ENCODE peak calls at places on chromosomes 3 and 15, in nine cellular contexts. C, S, G, I, M, E, D, Q and J are unnamed samples.

GRCh38 chr15:90481023-90481422 is 48.7 kb upstream of the CRTC3 start:
- DNase-seq in C (no peak), S (no peak), G (no peak), I (no peak), M (no peak), E (no peak), D (no peak), Q (no peak), J (no peak)

GRCh38 chr15:47477253-47477652 is 240.1 kb upstream of the SEMA6D start:
- DNase-seq in C (no peak), S (no peak), G (no peak), I (no peak), M (no peak), E (no peak), D (no peak), Q (no peak), J (no peak)

GRCh38 chr3:45309876-45310275 is 78.5 kb upstream of the LARS2 start:
- DNase-seq in C (no peak), S (no peak), G (peak), I (peak), M (no peak), E (no peak), D (no peak), Q (no peak), J (no peak)

GRCh38 chr3:49295489-49296058 is 18.5 kb upstream of the C3orf62 start:
- DNase-seq in C (peak), S (peak), G (peak), I (no peak), M (no peak), E (no peak), D (peak), Q (peak), J (no peak)

GRCh38 chr15:51647128-51647562 is 24.6 kb upstream of the DMXL2 start:
- DNase-seq in C (no peak), S (no peak), G (no peak), I (no peak), M (peak), E (no peak), D (peak), Q (peak), J (no peak)

GRCh38 chr3:36446230-36446629 is 65.9 kb downstream of the STAC start:
- DNase-seq in C (no peak), S (no peak), G (no peak), I (no peak), M (no peak), E (no peak), D (no peak), Q (no peak), J (no peak)

GRCh38 chr3:45350643-45351042 is 37.7 kb upstream of the LARS2 start:
- DNase-seq in C (no peak), S (no peak), G (no peak), I (no peak), M (no peak), E (no peak), D (no peak), Q (no peak), J (no peak)

GRCh38 chr3:143122089-143122430 is 2.5 kb downstream of the CHST2 start:
- DNase-seq in C (no peak), S (no peak), G (no peak), I (no peak), M (no peak), E (no peak), D (no peak), Q (no peak), J (no peak)

GRCh38 chr3:78414261-78414660 is 1353.5 kb downstream of the ROBO1 start:
- DNase-seq in C (no peak), S (no peak), G (no peak), I (no peak), M (no peak), E (no peak), D (no peak), Q (no peak), J (no peak)

GRCh38 chr3:11370961-11371360 is 98.8 kb downstream of the ATG7 start:
- DNase-seq in C (no peak), S (no peak), G (no peak), I (no peak), M (no peak), E (no peak), D (no peak), Q (no peak), J (no peak)

GRCh38 chr3:53534216-53534615 is 39.8 kb downstream of the CACNA1D start:
- DNase-seq in C (no peak), S (no peak), G (no peak), I (no peak), M (no peak), E (no peak), D (no peak), Q (no peak), J (no peak)

GRCh38 chr3:153734777-153735551 is 386.2 kb upstream of the ARHGEF26 start:
- DNase-seq in C (no peak), S (no peak), G (no peak), I (no peak), M (no peak), E (no peak), D (no peak), Q (no peak), J (no peak)

DNA sequence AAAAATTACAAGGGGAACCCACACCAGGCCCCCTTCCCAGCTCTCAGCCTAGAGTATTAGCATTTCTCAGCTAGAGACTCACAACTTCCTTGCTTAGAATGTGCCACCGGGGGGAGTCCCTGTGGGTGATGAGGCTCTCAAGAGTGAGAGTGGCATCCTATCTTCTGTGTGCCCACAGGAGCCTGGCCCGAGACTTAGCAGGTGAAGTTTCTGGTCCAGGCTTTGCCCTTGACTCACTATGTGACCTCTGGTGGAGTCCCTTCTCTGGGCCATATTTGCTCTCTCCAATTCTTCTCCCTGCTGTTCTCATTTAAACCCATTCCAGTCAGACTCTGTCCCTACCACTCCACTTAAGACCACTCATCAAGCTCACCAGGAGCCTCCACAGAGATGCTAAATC is 18.1 kb downstream of the CLK3 start:
- DNase-seq in C (no peak), S (no peak), G (no peak), I (no peak), M (no peak), E (no peak), D (no peak), Q (no peak), J (no peak)
- TF ChIP-seq CTCF in C (no peak), S (no peak), G (no peak), I (no peak), M (no peak), E (no peak), D (peak), Q (no peak), J (no peak)

GRCh38 chr15:75594276-75594675 is 15.2 kb upstream of the PTPN9 start:
- DNase-seq in C (no peak), S (no peak), G (peak), I (no peak), M (no peak), E (no peak), D (no peak), Q (no peak), J (no peak)

GRCh38 chr15:75598361-75598760 is 19.2 kb upstream of the PTPN9 start:
- DNase-seq in C (no peak), S (no peak), G (no peak), I (no peak), M (no peak), E (no peak), D (no peak), Q (no peak), J (no peak)

GRCh38 chr15:75599396-75599795 is 20.3 kb upstream of the PTPN9 start:
- DNase-seq in C (no peak), S (no peak), G (no peak), I (no peak), M (no peak), E (no peak), D (no peak), Q (no peak), J (no peak)

GRCh38 chr15:75596703-75597345 is 17.7 kb upstream of the PTPN9 start:
- DNase-seq in C (no peak), S (no peak), G (no peak), I (no peak), M (no peak), E (no peak), D (no peak), Q (no peak), J (no peak)

DNA sequence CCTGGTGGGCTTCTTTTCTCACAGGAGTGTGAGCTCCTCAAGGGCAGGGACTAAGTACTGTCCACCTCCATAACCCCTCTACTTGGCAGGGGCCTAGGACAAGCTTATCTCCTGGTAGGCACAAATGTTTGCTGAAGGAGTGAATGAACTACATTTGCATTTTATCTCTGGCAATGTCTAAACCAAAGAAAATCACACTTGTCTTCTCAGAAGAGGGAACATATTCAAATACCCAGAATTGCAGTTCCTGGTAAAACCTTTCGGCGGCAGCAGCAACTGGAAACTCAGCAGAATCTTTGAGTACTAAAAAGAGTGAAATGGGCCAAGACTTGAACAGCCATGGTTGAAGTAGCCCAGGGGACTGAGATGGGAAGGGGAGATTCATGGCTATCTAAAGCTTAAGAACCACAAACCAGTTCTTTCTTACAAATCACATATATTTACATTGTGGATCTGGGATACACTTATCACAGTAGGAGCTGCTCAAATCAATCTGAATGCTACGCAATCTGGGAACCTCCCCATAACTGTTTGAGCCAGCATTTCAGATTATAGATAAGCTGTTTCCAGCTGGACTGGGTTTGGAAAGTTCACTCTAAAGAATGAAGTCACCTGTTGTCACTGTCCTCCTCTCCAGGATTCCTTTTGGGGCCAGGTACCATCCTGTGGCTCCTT is 18.7 kb upstream of the PTPN9 start:
- DNase-seq in C (no peak), S (no peak), G (no peak), I (no peak), M (no peak), E (no peak), D (no peak), Q (no peak), J (no peak)
- TF ChIP-seq CTCF in C (peak), S (peak), G (no peak), I (peak), M (peak), E (no peak), D (peak), Q (peak), J (peak)

GRCh38 chr3:47394140-47394855 is 13.5 kb downstream of the PTPN23 start:
- DNase-seq in C (no peak), S (peak), G (no peak), I (no peak), M (no peak), E (no peak), D (peak), Q (no peak), J (no peak)
- TF ChIP-seq CTCF in C (no peak), S (no peak), G (no peak), I (no peak), M (no peak), E (no peak), D (peak), Q (no peak), J (no peak)

DNA sequence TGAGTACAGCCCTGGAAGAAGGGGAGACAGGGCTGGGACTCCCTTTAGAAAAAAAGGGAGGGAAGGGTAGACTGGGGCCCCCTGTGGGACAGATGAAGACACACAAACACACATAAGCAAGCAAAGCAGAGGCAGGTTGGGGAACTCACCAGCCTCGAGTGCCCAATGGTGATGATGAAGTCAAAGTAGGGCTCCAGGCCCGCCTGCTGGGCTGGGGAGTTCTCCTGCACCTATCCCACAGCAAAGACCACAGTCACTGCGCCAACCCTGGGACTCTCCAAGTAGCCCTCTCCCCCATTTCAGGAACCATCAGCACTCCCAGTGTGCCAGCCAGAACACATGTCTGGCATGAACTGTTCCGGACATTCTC is 4.1 kb downstream of the GORASP1 start:
- DNase-seq in C (no peak), S (no peak), G (no peak), I (no peak), M (no peak), E (no peak), D (no peak), Q (no peak), J (no peak)
- TF ChIP-seq CTCF in C (peak), S (no peak), G (no peak), I (no peak), M (no peak), E (no peak), D (peak), Q (peak), J (no peak)

GRCh38 chr15:33278816-33279612 is 31.8 kb upstream of the RYR3 start:
- DNase-seq in C (peak), S (no peak), G (no peak), I (no peak), M (no peak), E (no peak), D (peak), Q (peak), J (no peak)
- TF ChIP-seq CTCF in C (peak), S (no peak), G (no peak), I (no peak), M (no peak), E (no peak), D (peak), Q (no peak), J (no peak)

DNA sequence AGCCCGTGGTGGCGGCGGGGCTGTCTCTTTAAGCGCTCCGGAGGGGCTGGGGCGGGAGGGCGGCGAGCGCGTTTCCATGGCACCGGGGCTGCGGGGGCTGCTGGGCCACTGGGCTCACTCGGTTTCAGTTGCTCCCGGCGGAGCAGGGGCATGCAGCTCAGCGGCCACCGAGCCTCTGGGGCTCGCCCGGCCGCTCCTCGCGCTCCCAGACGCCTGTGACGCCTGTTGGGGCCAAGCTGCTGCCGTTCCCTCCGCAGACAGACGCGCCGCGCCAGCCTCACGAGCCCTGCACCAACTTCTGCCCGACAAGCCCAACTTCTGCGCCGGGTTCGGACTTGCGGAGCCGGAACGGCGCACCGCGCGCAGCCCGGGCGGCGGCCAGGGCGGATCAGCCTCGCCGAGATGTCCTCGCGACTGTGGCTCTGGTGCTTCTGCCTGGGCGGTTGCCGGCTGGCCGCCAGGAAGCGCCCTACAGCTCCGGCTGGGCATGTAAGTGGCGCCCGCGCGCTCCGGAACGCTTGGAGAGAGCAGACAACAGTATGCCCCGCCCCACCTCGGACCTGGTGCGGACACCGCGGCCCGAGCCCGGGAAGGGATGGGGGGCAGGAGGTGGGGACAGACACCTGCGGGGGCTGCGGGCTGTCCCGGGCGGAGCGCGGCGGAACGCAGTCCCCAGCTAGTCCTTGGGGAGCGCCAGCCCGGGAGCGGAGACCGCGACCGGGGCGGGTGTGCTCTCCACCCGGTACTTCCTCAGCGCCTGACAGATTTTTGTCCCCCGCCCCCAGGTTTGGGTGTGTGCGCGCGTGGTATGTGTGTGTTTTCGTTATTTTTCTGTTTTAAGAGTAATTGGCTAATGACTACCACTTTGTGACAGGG is 154.1 kb upstream of the GOLIM4 start:
- DNase-seq in C (peak), S (peak), G (peak), I (peak), M (peak), E (peak), D (peak), Q (peak), J (peak)
- TF ChIP-seq CTCF in C (peak), S (peak), G (no peak), I (no peak), M (peak), E (peak), D (peak), Q (peak), J (no peak)